ENCODE peak calls at places on chromosomes 1 and 21, in seven cellular contexts. O, E, C, H, V, D and W are unnamed samples.

GRCh38 chr1:23759277-23759676 is 16.0 kb downstream of the ELOA start:
- DNase-seq in O (no peak), E (no peak), C (no peak), H (no peak), V (no peak), D (no peak), W (no peak)

GRCh38 chr1:212450331-212450881 is 17.7 kb downstream of the NENF start:
- DNase-seq in O (no peak), E (no peak), C (no peak), H (no peak), V (peak; percentile 52), D (no peak), W (no peak)

GRCh38 chr1:16256478-16256877 is 19.5 kb upstream of the CPLANE2 start:
- DNase-seq in O (no peak), E (no peak), C (no peak), H (no peak), V (no peak), D (no peak), W (no peak)

GRCh38 chr1:62054188-62054587 is 140.5 kb upstream of the L1TD1 start:
- DNase-seq in O (no peak), E (no peak), C (no peak), H (no peak), V (no peak), D (no peak), W (no peak)

GRCh38 chr1:152917794-152918193 is 9.4 kb downstream of the IVL start:
- DNase-seq in O (peak; percentile 18), E (peak; percentile 29), C (no peak), H (no peak), V (no peak), D (peak; percentile 17), W (peak; percentile 72)

GRCh38 chr1:24369199-24369598 is 44.4 kb downstream of the STPG1 start:
- DNase-seq in O (no peak), E (no peak), C (peak; percentile 69), H (peak; percentile 81), V (peak; percentile 72), D (no peak), W (no peak)

GRCh38 chr1:201709564-201710295 is 119.2 kb upstream of the IPO9 start:
- DNase-seq in O (peak; percentile 23), E (peak; percentile 67), C (peak; percentile 48), H (peak; percentile 88), V (peak; percentile 90), D (peak; percentile 82), W (peak; percentile 87)

GRCh38 chr1:221263831-221264767 is 384.9 kb downstream of the HLX start:
- DNase-seq in O (peak; percentile 75), E (peak; percentile 79), C (no peak), H (peak; percentile 61), V (peak; percentile 76), D (peak; percentile 47), W (peak; percentile 85)

GRCh38 chr21:32364801-32365200 is 28.0 kb downstream of the URB1 start:
- DNase-seq in O (no peak), E (no peak), C (no peak), H (peak; percentile 19), V (peak; percentile 34), D (no peak), W (peak; percentile 27)

GRCh38 chr1:1308756-1309524 is 543 bp downstream of the PUSL1 start:
- DNase-seq in O (no peak), E (peak; percentile 17), C (no peak), H (no peak), V (peak; percentile 82), D (no peak), W (peak; percentile 63)

GRCh38 chr21:33299181-33299752 is 25.5 kb upstream of the IFNAR1 start:
- DNase-seq in O (no peak), E (no peak), C (no peak), H (no peak), V (no peak), D (no peak), W (peak; percentile 51)

GRCh38 chr1:112358798-112359408 is 37.1 kb upstream of the CTTNBP2NL start:
- DNase-seq in O (peak; percentile 44), E (peak; percentile 65), C (peak; percentile 93), H (peak; percentile 91), V (peak; percentile 93), D (peak; percentile 56), W (peak; percentile 83)

GRCh38 chr1:54227091-54227602 is 27.2 kb downstream of the MRPL37 start:
- DNase-seq in O (peak; percentile 48), E (no peak), C (no peak), H (no peak), V (no peak), D (no peak), W (no peak)

GRCh38 chr1:245810789-245811337 is 656.1 kb downstream of the KIF26B start:
- DNase-seq in O (no peak), E (no peak), C (no peak), H (no peak), V (no peak), D (no peak), W (no peak)

GRCh38 chr1:65918564-65918963 is 125.9 kb downstream of the PDE4B start:
- DNase-seq in O (no peak), E (no peak), C (no peak), H (no peak), V (no peak), D (no peak), W (no peak)

GRCh38 chr1:93506140-93506539 is 58.2 kb downstream of the FNBP1L start:
- DNase-seq in O (no peak), E (peak; percentile 29), C (no peak), H (no peak), V (no peak), D (no peak), W (no peak)

GRCh38 chr1:12477936-12478611 is 139.9 kb downstream of the DHRS3 start:
- DNase-seq in O (peak; percentile 96), E (peak; percentile 96), C (peak; percentile 77), H (peak; percentile 81), V (peak; percentile 90), D (peak; percentile 90), W (peak; percentile 42)

GRCh38 chr1:220833436-220833835 is 45.8 kb upstream of the HLX start:
- DNase-seq in O (no peak), E (peak; percentile 15), C (no peak), H (no peak), V (no peak), D (no peak), W (no peak)

GRCh38 chr1:54324031-54324654 is 82.1 kb downstream of the SSBP3 start:
- DNase-seq in O (no peak), E (no peak), C (peak; percentile 66), H (no peak), V (peak; percentile 78), D (peak; percentile 42), W (peak; percentile 42)

GRCh38 chr1:226888816-226889215 is 18.4 kb downstream of the PSEN2 start:
- DNase-seq in O (no peak), E (no peak), C (no peak), H (no peak), V (no peak), D (no peak), W (no peak)

GRCh38 chr21:36163780-36164426 is 7.3 kb downstream of the DOP1B start:
- DNase-seq in O (no peak), E (no peak), C (no peak), H (no peak), V (no peak), D (no peak), W (no peak)

GRCh38 chr1:46246548-46247432 is 773 bp upstream of the RAD54L start:
- DNase-seq in O (no peak), E (no peak), C (no peak), H (no peak), V (peak; percentile 75), D (peak; percentile 65), W (peak; percentile 97)

DNA sequence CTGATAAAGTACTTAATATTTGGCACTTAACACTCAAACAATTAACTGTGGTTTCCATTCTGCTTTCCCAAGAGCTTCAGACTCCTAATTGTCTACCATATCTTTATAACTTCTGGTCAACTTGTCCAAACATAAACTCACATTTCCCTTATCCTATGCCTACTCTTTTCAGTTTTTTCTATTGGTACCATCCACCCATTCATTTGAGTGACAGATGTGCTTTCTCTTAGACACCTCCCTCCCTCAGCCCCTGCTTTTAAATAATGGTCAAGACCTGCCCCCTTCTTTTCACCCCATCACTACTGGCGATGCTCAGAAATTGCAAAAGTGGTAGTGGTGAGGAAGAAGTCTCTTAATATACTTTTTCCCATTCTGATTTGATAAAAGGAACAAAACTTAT is 5.5 kb downstream of the SLC16A4 start:
- DNase-seq in O (no peak), E (no peak), C (no peak), H (no peak), V (no peak), D (no peak), W (no peak)
- H3K4me3 ChIP-seq in O (no peak overlapping the region), E (no peak overlapping the region), C (no peak overlapping the region), H (no peak overlapping the region), V (no peak overlapping the region), D (no peak overlapping the region), W (no peak overlapping the region)

GRCh38 chr1:3366181-3367051 is 88.0 kb upstream of the ARHGEF16 start:
- DNase-seq in O (no peak), E (no peak), C (no peak), H (no peak), V (no peak), D (no peak), W (no peak)
- TF ChIP-seq POLR2AphosphoS5 in O (no peak), E (no peak), C (no peak), H (no peak), V (no peak), D (no peak), W (no peak)

DNA sequence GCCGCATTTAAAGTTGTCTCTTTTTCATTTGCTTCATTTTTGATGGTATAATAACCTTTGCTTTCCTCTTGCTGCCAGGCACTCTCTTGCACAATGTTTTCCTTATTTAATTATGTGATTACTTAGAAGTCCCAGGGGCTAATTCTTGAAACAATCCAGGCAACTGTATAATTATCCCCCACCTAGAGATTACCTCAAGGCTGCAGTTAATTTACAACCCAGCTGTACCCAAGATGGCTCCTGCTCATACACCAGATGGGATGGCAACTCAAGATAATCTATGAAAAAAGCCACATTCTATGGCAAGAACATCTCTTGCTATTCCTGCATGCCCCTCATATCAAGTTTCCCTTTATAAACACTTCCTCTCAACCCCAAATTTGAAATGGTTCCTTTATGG is 1042.4 kb downstream of the PLA2G4A start:
- DNase-seq in O (no peak), E (peak; percentile 3), C (no peak), H (no peak), V (no peak), D (no peak), W (no peak)
- H3K4me1 ChIP-seq in O (no peaks in the 10 kb centered on the region), E (no peaks in the 10 kb centered on the region), C (no peaks in the 10 kb centered on the region), H (no peaks in the 10 kb centered on the region), V (no peaks in the 10 kb centered on the region), D (no peaks in the 10 kb centered on the region), W (no peaks in the 10 kb centered on the region)

DNA sequence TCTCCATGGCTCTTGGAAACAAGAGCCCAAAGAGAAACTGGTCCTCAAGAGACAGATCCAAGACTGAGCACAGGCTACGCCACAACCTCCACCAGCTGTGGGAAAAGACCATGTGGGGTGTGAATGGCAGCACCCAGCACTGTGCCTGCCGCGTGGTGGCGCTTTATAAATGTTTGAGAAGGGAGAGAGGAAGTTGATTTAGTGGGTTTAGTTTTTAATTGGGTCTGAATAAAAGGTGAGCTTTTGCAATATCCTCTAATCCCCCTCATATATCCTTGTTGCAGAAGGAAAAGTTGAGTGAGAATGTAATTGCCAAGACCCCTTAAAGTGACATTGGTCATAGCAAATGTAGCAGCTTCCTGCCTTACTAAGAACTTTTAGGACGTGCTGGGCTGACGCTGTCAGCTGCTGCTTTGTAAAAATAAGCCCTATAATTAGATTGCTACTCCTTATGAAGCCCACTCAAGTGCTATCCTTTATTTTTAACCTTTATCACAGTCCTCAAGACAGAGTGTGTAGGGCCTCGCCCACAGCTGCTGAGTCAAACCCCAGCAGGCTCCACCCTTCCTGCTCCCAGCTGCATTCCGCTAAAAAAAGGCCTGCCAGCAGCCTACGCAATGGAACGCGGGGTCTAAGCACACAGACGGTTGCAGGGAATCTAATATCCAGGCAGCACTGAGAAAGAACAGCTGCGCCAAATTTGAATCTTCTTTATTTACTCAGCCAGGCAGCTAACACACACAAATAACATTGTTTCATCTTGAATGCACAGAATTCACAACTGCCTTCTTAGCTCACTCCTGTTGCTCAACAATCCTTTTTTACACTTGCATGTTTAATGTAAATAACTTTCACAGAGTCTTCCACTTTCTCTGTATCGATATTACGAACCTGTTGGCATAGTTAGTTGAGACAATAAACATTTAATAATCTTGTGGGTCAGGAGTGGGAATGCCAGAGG is 47.3 kb upstream of the PRDX6 start:
- DNase-seq in O (peak; percentile 40), E (peak; percentile 75), C (peak; percentile 60), H (peak; percentile 92), V (peak; percentile 96), D (peak; percentile 85), W (peak; percentile 82)
- H3K4me3 ChIP-seq in O (no peak overlapping the region), E (no peak overlapping the region), C (peak overlapping the region; percentile 41), H (peak overlapping the region; percentile 33), V (peak overlapping the region; percentile 20), D (peak overlapping the region; percentile 5), W (peak overlapping the region; percentile 5)